ENCODE peak calls at places on chromosomes 3 and 15, in five cellular contexts. V is A549, T is heart left ventricle, R is stomach, C is esophagus squamous epithelium. S is an unnamed sample. For H3K4me1 and H3K9me3, the result is how much of the 10 kb centered on the place peaks cover.

GRCh38 chr3:79983063-79983561 is 215.3 kb upstream of the ROBO1 start:
- DNase-seq in R (no peak), C (no peak), V (no peak), T (no peak), S (no peak)

GRCh38 chr15:50247819-50248650 is 17.5 kb downstream of the HDC start:
- DNase-seq in R (peak), C (no peak), T (no peak), V (no peak), S (no peak)

GRCh38 chr3:73681610-73682009 is 56.9 kb upstream of the PDZRN3 start:
- DNase-seq in C (no peak), T (no peak), R (no peak), V (no peak), S (no peak)

GRCh38 chr15:91104111-91104510 is 4.1 kb downstream of the SV2B start:
- DNase-seq in C (no peak), V (no peak), R (no peak), T (peak), S (no peak)

GRCh38 chr3:102161362-102162006 is 273.3 kb upstream of the ZPLD1 start:
- DNase-seq in C (no peak), V (no peak), R (no peak), T (no peak), S (no peak)

GRCh38 chr3:155323063-155323666 is 29.7 kb upstream of the STRIT1 start:
- DNase-seq in R (no peak), V (peak), T (no peak), C (no peak), S (peak)

GRCh38 chr3:8561365-8561764 is 59.7 kb downstream of the LMCD1 start:
- DNase-seq in V (no peak), T (peak), R (no peak), C (no peak), S (no peak)

GRCh38 chr3:146136647-146137046 is 24.3 kb downstream of the PLOD2 start:
- DNase-seq in C (no peak), R (no peak), V (no peak), T (no peak), S (no peak)

GRCh38 chr3:132843349-132843748 is 121.1 kb upstream of the NPHP3 start:
- DNase-seq in T (no peak), V (no peak), R (no peak), C (no peak), S (no peak)

GRCh38 chr15:90013503-90013937 is 12.4 kb downstream of the ZNF710 start:
- DNase-seq in R (no peak), C (no peak), V (no peak), T (no peak), S (no peak)

GRCh38 chr3:53195602-53196574 is 34.9 kb downstream of the PRKCD start:
- DNase-seq in T (peak), C (no peak), R (peak), V (peak), S (peak)

GRCh38 chr3:147572970-147573340 is 163.8 kb downstream of the ZIC1 start:
- DNase-seq in T (no peak), R (no peak), C (no peak), V (no peak), S (no peak)

GRCh38 chr3:98010194-98010882 is 24.8 kb downstream of the GABRR3 start:
- DNase-seq in T (no peak), C (no peak), R (no peak), V (no peak), S (no peak)

GRCh38 chr3:24254649-24255048 is 240.0 kb downstream of the THRB start:
- DNase-seq in R (no peak), V (no peak), C (no peak), T (no peak), S (no peak)

GRCh38 chr3:124078978-124079911 is 87.3 kb upstream of the ROPN1 start:
- DNase-seq in R (no peak), C (no peak), V (peak), T (no peak), S (peak)

GRCh38 chr15:29470794-29471193 is 201.2 kb upstream of the NSMCE3 start:
- DNase-seq in R (no peak), T (no peak), C (no peak), V (peak), S (peak)

GRCh38 chr15:54519577-54519976 is 541.3 kb downstream of the UNC13C start:
- DNase-seq in R (no peak), T (no peak), V (no peak), C (no peak), S (no peak)

GRCh38 chr15:27530994-27531393 is 560.0 kb downstream of the GABRG3 start:
- DNase-seq in T (no peak), R (no peak), V (no peak), C (no peak), S (no peak)

GRCh38 chr3:13133471-13133981 is 60.3 kb upstream of the IQSEC1 start:
- DNase-seq in V (no peak), T (no peak), R (peak), C (no peak), S (peak)

GRCh38 chr3:48425281-48425812 is 4.5 kb downstream of the PLXNB1 start:
- DNase-seq in R (peak), C (no peak), T (peak), V (no peak), S (peak)

GRCh38 chr3:151709847-151710246 is 23.9 kb upstream of the AADACL2 start:
- DNase-seq in R (no peak), T (no peak), V (no peak), C (no peak), S (no peak)

GRCh38 chr3:140421884-140422283 is 256.0 kb upstream of the TRIM42 start:
- DNase-seq in C (no peak), R (no peak), V (no peak), T (no peak), S (no peak)

GRCh38 chr3:52570076-52570475 is 33.7 kb downstream of the UQCC5 start:
- DNase-seq in T (no peak), C (no peak), R (no peak), V (no peak), S (no peak)

GRCh38 chr3:62475940-62476339 is 102.6 kb upstream of the FEZF2 start:
- DNase-seq in R (no peak), V (no peak), C (no peak), T (no peak), S (no peak)

GRCh38 chr3:100114413-100115030 is at the start of gene FILIP1L:
- DNase-seq in R (no peak), V (no peak), T (peak), C (no peak), S (no peak)

GRCh38 chr3:127172670-127173515 is 20.0 kb upstream of the PRR23E start:
- DNase-seq in V (no peak), T (no peak), R (no peak), C (no peak), S (no peak)

GRCh38 chr3:195546130-195546560 is 3.0 kb upstream of the PPP1R2 start:
- DNase-seq in T (no peak), R (peak), C (no peak), V (peak), S (peak)

GRCh38 chr15:78242128-78242527 is 7.8 kb upstream of the ACSBG1 start:
- DNase-seq in C (no peak), T (no peak), V (peak), R (no peak), S (no peak)

GRCh38 chr15:77004189-77004588 is 9.3 kb downstream of the PSTPIP1 start:
- DNase-seq in T (peak), R (no peak), V (no peak), C (no peak), S (no peak)

GRCh38 chr3:139493826-139494385 is 17.6 kb upstream of the RBP2 start:
- DNase-seq in C (no peak), R (no peak), V (no peak), T (no peak), S (no peak)

DNA sequence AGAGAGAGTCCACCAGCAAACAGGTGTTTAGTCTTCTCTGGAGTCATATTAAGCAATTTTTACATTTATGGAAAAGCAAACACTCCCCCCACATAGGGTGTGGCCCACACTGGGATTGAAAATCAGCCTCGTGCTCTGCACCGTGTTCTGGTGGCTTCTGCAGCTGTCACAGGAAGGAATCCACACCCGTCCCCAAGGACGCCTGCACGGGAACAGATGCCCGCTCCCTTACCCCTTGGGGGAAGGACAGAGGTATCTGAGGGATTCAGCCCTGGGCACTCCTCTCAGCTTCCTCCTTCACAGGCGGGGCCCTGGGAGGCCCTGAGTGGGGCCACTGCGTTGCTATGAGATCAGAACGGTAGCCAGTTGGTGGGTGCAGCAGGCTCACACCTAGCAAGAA is 27.8 kb downstream of the LIPC start:
- DNase-seq in R (no peak), V (no peak), C (no peak), T (peak), S (no peak)
- H3K4me1 ChIP-seq in R (under half), V (under half), C (under half), T (under half), S (under half)

GRCh38 chr3:160635213-160635612 is 41.7 kb upstream of the ARL14 start:
- DNase-seq in C (no peak), V (no peak), T (no peak), R (no peak), S (no peak)
- TF ChIP-seq POLR2A in C (no peak), V (no peak), T (no peak), R (no peak), S (no peak)

GRCh38 chr15:95368211-95368610 is 962.3 kb upstream of the NR2F2 start:
- DNase-seq in T (no peak), C (no peak), V (no peak), R (no peak), S (no peak)

GRCh38 chr15:95363636-95364035 is 966.9 kb upstream of the NR2F2 start:
- DNase-seq in C (no peak), V (no peak), R (no peak), T (no peak), S (no peak)

GRCh38 chr15:95365615-95366107 is 964.8 kb upstream of the NR2F2 start:
- DNase-seq in V (no peak), C (no peak), T (peak), R (no peak), S (no peak)

DNA sequence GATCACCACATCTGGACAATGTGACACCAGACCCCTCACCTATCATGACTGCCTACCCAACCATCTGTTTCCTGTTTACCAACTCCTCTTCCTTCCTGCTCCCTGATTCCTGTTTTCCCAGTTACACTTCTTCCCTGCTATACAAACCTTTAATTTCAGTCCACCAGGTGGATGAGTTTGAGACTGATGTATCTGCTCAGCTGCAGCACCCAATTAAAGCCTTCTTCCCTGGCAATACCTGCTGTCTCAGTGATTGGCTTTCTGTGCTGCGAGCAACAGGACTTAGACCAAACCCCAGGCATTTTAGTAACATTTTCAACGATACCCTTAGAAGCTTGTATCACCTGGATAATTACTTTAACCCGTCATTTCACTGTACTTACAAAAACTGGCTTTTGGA is 968.2 kb upstream of the NR2F2 start:
- DNase-seq in C (no peak), R (no peak), V (no peak), T (no peak), S (no peak)
- H3K9me3 ChIP-seq in C (under half), R (under half), V (under half), T (under half), S (under half)

GRCh38 chr3:46950661-46951241 is 25.8 kb downstream of the CCDC12 start:
- DNase-seq in V (no peak), C (no peak), R (no peak), T (no peak), S (no peak)

GRCh38 chr3:46952813-46953212 is 23.7 kb downstream of the CCDC12 start:
- DNase-seq in T (no peak), R (no peak), V (no peak), C (no peak), S (no peak)

GRCh38 chr3:46948830-46949671 is 27.5 kb downstream of the CCDC12 start:
- DNase-seq in C (no peak), V (no peak), R (peak), T (peak), S (peak)

GRCh38 chr3:46947981-46948791 is 28.4 kb downstream of the CCDC12 start:
- DNase-seq in V (peak), T (peak), C (no peak), R (peak), S (peak)

DNA sequence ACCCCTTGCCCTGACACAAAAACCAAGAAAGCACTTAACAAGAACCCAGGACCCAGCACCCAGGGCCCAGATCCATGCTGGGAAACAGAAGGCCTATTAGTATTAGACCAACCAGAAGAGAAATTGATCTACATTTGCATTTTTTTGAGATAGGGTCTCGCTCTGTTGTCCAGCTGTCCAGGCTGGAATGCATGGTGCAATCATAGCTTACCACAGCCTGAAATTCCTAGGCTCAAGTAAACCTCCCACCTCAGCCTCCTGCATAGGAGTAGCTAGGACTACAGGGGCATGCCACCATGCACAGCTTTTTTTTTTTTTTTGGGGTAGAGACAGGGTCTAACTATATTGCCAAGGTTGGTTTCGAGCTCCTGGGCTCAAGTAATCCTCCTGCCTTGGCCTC is 26.4 kb downstream of the CCDC12 start:
- DNase-seq in C (no peak), V (no peak), T (no peak), R (no peak), S (no peak)
- H3K4me1 ChIP-seq in C (half or more), V (half or more), T (half or more), R (half or more), S (half or more)

GRCh38 chr3:159763466-159764210 is 225.0 kb upstream of the IL12A start:
- DNase-seq in R (peak), V (peak), C (no peak), T (peak), S (peak)
- TF ChIP-seq POLR2A in R (no peak), V (peak), C (peak), T (no peak), S (no peak)

GRCh38 chr3:44659015-44659414 is 10.5 kb downstream of the ZNF35 start:
- DNase-seq in V (no peak), R (no peak), T (no peak), C (no peak), S (no peak)
- H3K9me3 ChIP-seq in V (half or more), R (half or more), T (under half), C (under half), S (under half)

DNA sequence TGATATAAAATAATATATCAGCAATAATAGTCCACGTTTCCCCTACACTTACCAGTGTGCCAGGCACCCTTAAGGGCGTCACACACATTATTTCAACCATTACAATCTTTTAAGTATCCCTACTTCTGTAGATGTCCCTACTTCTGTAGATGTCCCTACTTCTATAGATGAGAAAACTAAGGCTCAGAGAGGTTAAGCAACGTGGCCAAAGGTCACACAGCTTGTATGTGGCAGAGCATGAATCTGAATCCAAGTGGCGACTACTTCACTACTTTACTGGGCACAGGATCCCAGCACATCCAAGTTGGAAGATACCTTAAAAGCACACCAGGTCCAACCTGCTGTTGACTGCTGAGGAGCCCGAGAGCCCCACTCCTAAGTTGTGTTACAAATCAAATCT is 77.5 kb downstream of the TLE3 start:
- DNase-seq in C (no peak), T (no peak), V (no peak), R (no peak), S (no peak)
- H3K4me1 ChIP-seq in C (under half), T (under half), V (under half), R (under half), S (under half)

GRCh38 chr15:40694706-40695468 is at the start of gene RAD51:
- DNase-seq in T (peak), R (peak), V (peak), C (peak), S (peak)
- TF ChIP-seq POLR2A in T (no peak), R (no peak), V (peak), C (peak), S (peak)